ENCODE peak calls at places on chromosomes 5 and 9, in eight cellular contexts. One of them, this sample, is unnamed.

GRCh38 chr5:132684496-132684895 is 10.7 kb downstream of the IL4 start:
- DNase-seq in prostate gland: no peak
- DNase-seq in GM06990: no peak
- DNase-seq in GM12865: no peak
- DNase-seq in WERI-Rb-1: no peak
- DNase-seq in OCI-LY7: no peak
- DNase-seq in endothelial cell: no peak
- DNase-seq in hepatocyte: no peak
- DNase-seq in this sample: no peak

GRCh38 chr9:107180206-107180605 is 102.9 kb upstream of the RAD23B start:
- DNase-seq in WERI-Rb-1: peak; percentile 55
- DNase-seq in hepatocyte: no peak
- DNase-seq in OCI-LY7: no peak
- DNase-seq in GM12865: no peak
- DNase-seq in prostate gland: no peak
- DNase-seq in endothelial cell: no peak
- DNase-seq in GM06990: no peak
- DNase-seq in this sample: no peak

GRCh38 chr5:82405618-82406199 is 127.6 kb upstream of the RPS23 start:
- DNase-seq in GM06990: no peak
- DNase-seq in OCI-LY7: no peak
- DNase-seq in hepatocyte: no peak
- DNase-seq in WERI-Rb-1: no peak
- DNase-seq in endothelial cell: no peak
- DNase-seq in prostate gland: no peak
- DNase-seq in GM12865: no peak
- DNase-seq in this sample: no peak

GRCh38 chr9:131524578-131525315 is 6.3 kb downstream of the UCK1 start:
- DNase-seq in prostate gland: no peak
- DNase-seq in WERI-Rb-1: no peak
- DNase-seq in GM06990: no peak
- DNase-seq in endothelial cell: no peak
- DNase-seq in GM12865: no peak
- DNase-seq in OCI-LY7: no peak
- DNase-seq in hepatocyte: no peak
- DNase-seq in this sample: no peak

GRCh38 chr5:90477816-90478215 is 3.2 kb downstream of the POLR3G start:
- DNase-seq in prostate gland: no peak
- DNase-seq in endothelial cell: no peak
- DNase-seq in WERI-Rb-1: no peak
- DNase-seq in OCI-LY7: no peak
- DNase-seq in GM12865: no peak
- DNase-seq in hepatocyte: no peak
- DNase-seq in GM06990: no peak
- DNase-seq in this sample: no peak

GRCh38 chr5:168714046-168714445 is 134.9 kb upstream of the PANK3 start:
- DNase-seq in GM12865: peak; percentile 45
- DNase-seq in OCI-LY7: no peak
- DNase-seq in prostate gland: no peak
- DNase-seq in endothelial cell: no peak
- DNase-seq in hepatocyte: no peak
- DNase-seq in GM06990: no peak
- DNase-seq in WERI-Rb-1: no peak
- DNase-seq in this sample: no peak

GRCh38 chr5:107517185-107517868 is 153.4 kb downstream of the EFNA5 start:
- DNase-seq in endothelial cell: no peak
- DNase-seq in hepatocyte: no peak
- DNase-seq in GM12865: peak; percentile 55
- DNase-seq in WERI-Rb-1: no peak
- DNase-seq in OCI-LY7: peak; percentile 73
- DNase-seq in GM06990: peak; percentile 22
- DNase-seq in prostate gland: no peak
- DNase-seq in this sample: no peak

GRCh38 chr5:77138981-77139380 is 51.9 kb upstream of the ZBED3 start:
- DNase-seq in endothelial cell: no peak
- DNase-seq in GM12865: no peak
- DNase-seq in prostate gland: peak; percentile 76
- DNase-seq in hepatocyte: peak; percentile 21
- DNase-seq in WERI-Rb-1: no peak
- DNase-seq in GM06990: no peak
- DNase-seq in OCI-LY7: no peak
- DNase-seq in this sample: no peak

GRCh38 chr9:129665008-129665771 is at the start of gene PRRX2:
- DNase-seq in endothelial cell: peak; percentile 51
- DNase-seq in GM06990: no peak
- DNase-seq in prostate gland: no peak
- DNase-seq in GM12865: no peak
- DNase-seq in hepatocyte: peak; percentile 77
- DNase-seq in OCI-LY7: no peak
- DNase-seq in WERI-Rb-1: no peak
- DNase-seq in this sample: peak; percentile 33

GRCh38 chr5:28310696-28311095 is 1272.3 kb upstream of the CDH9 start:
- DNase-seq in GM12865: no peak
- DNase-seq in OCI-LY7: no peak
- DNase-seq in WERI-Rb-1: no peak
- DNase-seq in prostate gland: no peak
- DNase-seq in hepatocyte: no peak
- DNase-seq in endothelial cell: no peak
- DNase-seq in GM06990: no peak
- DNase-seq in this sample: no peak

GRCh38 chr9:95822583-95823431 is 52.7 kb upstream of the ERCC6L2 start:
- DNase-seq in hepatocyte: peak; percentile 54
- DNase-seq in WERI-Rb-1: no peak
- DNase-seq in GM06990: peak; percentile 80
- DNase-seq in OCI-LY7: no peak
- DNase-seq in endothelial cell: no peak
- DNase-seq in prostate gland: no peak
- DNase-seq in GM12865: peak; percentile 91
- DNase-seq in this sample: no peak

GRCh38 chr9:36935332-36935731 is 98.7 kb downstream of the PAX5 start:
- DNase-seq in GM12865: peak; percentile 65
- DNase-seq in GM06990: no peak
- DNase-seq in OCI-LY7: no peak
- DNase-seq in WERI-Rb-1: no peak
- DNase-seq in prostate gland: no peak
- DNase-seq in hepatocyte: no peak
- DNase-seq in endothelial cell: no peak
- DNase-seq in this sample: no peak

GRCh38 chr9:136786451-136786850 is 4.7 kb upstream of the TMEM141 start:
- DNase-seq in OCI-LY7: no peak
- DNase-seq in prostate gland: no peak
- DNase-seq in GM12865: no peak
- DNase-seq in hepatocyte: no peak
- DNase-seq in endothelial cell: no peak
- DNase-seq in GM06990: no peak
- DNase-seq in WERI-Rb-1: no peak
- DNase-seq in this sample: no peak

GRCh38 chr5:142012186-142012785 is 541 bp downstream of the GNPDA1 start:
- DNase-seq in GM12865: peak; percentile 45
- DNase-seq in endothelial cell: peak; percentile 45
- DNase-seq in prostate gland: no peak
- DNase-seq in OCI-LY7: peak; percentile 76
- DNase-seq in GM06990: no peak
- DNase-seq in WERI-Rb-1: peak; percentile 67
- DNase-seq in hepatocyte: peak; percentile 48
- DNase-seq in this sample: peak; percentile 51

GRCh38 chr5:153896701-153897100 is 142.0 kb downstream of the FAM114A2 start:
- DNase-seq in endothelial cell: no peak
- DNase-seq in prostate gland: no peak
- DNase-seq in GM06990: peak; percentile 62
- DNase-seq in OCI-LY7: peak; percentile 29
- DNase-seq in hepatocyte: no peak
- DNase-seq in GM12865: peak; percentile 82
- DNase-seq in WERI-Rb-1: no peak
- DNase-seq in this sample: no peak

GRCh38 chr9:95741631-95742030 is 133.9 kb upstream of the ERCC6L2 start:
- DNase-seq in WERI-Rb-1: no peak
- DNase-seq in GM06990: no peak
- DNase-seq in OCI-LY7: no peak
- DNase-seq in GM12865: no peak
- DNase-seq in endothelial cell: no peak
- DNase-seq in hepatocyte: no peak
- DNase-seq in prostate gland: no peak
- DNase-seq in this sample: no peak

GRCh38 chr5:138752951-138753793 is at the start of gene CTNNA1:
- DNase-seq in GM12865: peak; percentile 78
- DNase-seq in prostate gland: peak; percentile 79
- DNase-seq in OCI-LY7: peak; percentile 70
- DNase-seq in WERI-Rb-1: peak; percentile 74
- DNase-seq in GM06990: peak; percentile 72
- DNase-seq in endothelial cell: peak; percentile 78
- DNase-seq in hepatocyte: peak; percentile 92
- DNase-seq in this sample: peak; percentile 62

GRCh38 chr5:147387109-147387508 is 122.8 kb downstream of the DPYSL3 start:
- DNase-seq in prostate gland: no peak
- DNase-seq in hepatocyte: no peak
- DNase-seq in GM06990: no peak
- DNase-seq in WERI-Rb-1: no peak
- DNase-seq in GM12865: no peak
- DNase-seq in OCI-LY7: no peak
- DNase-seq in endothelial cell: no peak
- DNase-seq in this sample: no peak

GRCh38 chr5:142861011-142861410 is 90.8 kb downstream of the ARHGAP26 start:
- DNase-seq in GM06990: no peak
- DNase-seq in GM12865: no peak
- DNase-seq in OCI-LY7: no peak
- DNase-seq in hepatocyte: no peak
- DNase-seq in prostate gland: no peak
- DNase-seq in WERI-Rb-1: no peak
- DNase-seq in endothelial cell: no peak
- DNase-seq in this sample: no peak

GRCh38 chr5:16550316-16550952 is 66.4 kb downstream of the RETREG1 start:
- DNase-seq in WERI-Rb-1: peak; percentile 71
- DNase-seq in endothelial cell: peak; percentile 63
- DNase-seq in hepatocyte: peak; percentile 64
- DNase-seq in GM12865: peak; percentile 78
- DNase-seq in OCI-LY7: peak; percentile 70
- DNase-seq in GM06990: no peak
- DNase-seq in prostate gland: no peak
- DNase-seq in this sample: peak; percentile 18

DNA sequence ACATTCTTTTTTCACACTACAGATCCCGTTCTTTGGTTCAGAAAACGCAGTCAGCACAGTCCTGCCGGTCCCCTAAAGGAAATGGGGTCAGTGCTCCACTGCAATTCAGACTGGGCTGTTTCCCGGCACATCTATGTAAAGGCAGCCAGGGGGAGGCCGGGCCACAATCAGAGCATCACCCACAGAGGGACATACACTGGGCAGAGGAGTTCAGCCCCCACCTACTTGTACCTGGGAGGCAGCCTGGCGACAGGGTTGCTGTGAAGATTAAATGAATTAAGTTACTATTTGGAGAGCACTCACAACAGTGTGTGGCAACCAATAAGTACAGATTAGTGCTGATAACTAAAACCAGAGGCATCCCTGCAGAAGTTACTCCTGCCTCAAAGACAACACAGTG is 4.5 kb downstream of the PTPN3 start:
- DNase-seq in OCI-LY7: no peak
- DNase-seq in prostate gland: no peak
- DNase-seq in hepatocyte: no peak
- DNase-seq in GM12865: no peak
- DNase-seq in GM06990: no peak
- DNase-seq in WERI-Rb-1: no peak
- DNase-seq in endothelial cell: no peak
- DNase-seq in this sample: no peak
- TF ChIP-seq CTCF in OCI-LY7: no peak
- TF ChIP-seq CTCF in prostate gland: no peak
- TF ChIP-seq CTCF in hepatocyte: no peak
- TF ChIP-seq CTCF in GM12865: no peak
- TF ChIP-seq CTCF in GM06990: no peak
- TF ChIP-seq CTCF in WERI-Rb-1: no peak
- TF ChIP-seq CTCF in endothelial cell: no peak
- TF ChIP-seq CTCF in this sample: no peak

GRCh38 chr9:124392855-124393460 is 22.3 kb downstream of the PSMB7 start:
- DNase-seq in prostate gland: no peak
- DNase-seq in endothelial cell: no peak
- DNase-seq in OCI-LY7: peak; percentile 18
- DNase-seq in hepatocyte: no peak
- DNase-seq in GM06990: no peak
- DNase-seq in GM12865: no peak
- DNase-seq in WERI-Rb-1: peak; percentile 22
- DNase-seq in this sample: peak; percentile 26
- TF ChIP-seq CTCF in prostate gland: no peak
- TF ChIP-seq CTCF in endothelial cell: no peak
- TF ChIP-seq CTCF in OCI-LY7: peak; percentile 66
- TF ChIP-seq CTCF in hepatocyte: peak; percentile 39
- TF ChIP-seq CTCF in GM06990: peak; percentile 33
- TF ChIP-seq CTCF in GM12865: no peak
- TF ChIP-seq CTCF in WERI-Rb-1: peak; percentile 55
- TF ChIP-seq CTCF in this sample: peak; percentile 64

DNA sequence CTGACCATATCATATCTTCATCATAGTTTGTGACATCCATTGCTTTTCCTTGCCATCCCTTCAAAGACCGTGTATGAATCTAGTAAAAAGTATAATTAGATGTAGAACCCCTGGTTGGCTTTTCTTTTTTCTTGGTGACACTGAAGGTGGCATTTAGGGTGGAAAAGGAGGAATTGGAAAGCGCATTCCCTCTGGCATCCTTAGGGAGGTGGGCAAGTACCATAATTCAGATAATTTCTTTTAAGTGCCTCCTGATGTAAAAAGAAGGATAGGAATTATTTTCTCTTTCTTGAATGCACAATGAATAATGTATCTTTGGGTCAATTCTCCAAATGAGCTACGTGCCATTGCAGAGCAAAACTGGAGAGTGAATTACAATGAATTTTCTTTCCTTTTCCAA is 73.2 kb upstream of the SMARCA2 start:
- DNase-seq in prostate gland: no peak
- DNase-seq in WERI-Rb-1: no peak
- DNase-seq in hepatocyte: no peak
- DNase-seq in OCI-LY7: no peak
- DNase-seq in endothelial cell: no peak
- DNase-seq in GM12865: no peak
- DNase-seq in GM06990: no peak
- DNase-seq in this sample: no peak
- TF ChIP-seq CTCF in prostate gland: no peak
- TF ChIP-seq CTCF in WERI-Rb-1: peak; percentile 39
- TF ChIP-seq CTCF in hepatocyte: peak; percentile 20
- TF ChIP-seq CTCF in OCI-LY7: peak; percentile 21
- TF ChIP-seq CTCF in endothelial cell: no peak
- TF ChIP-seq CTCF in GM12865: peak; percentile 24
- TF ChIP-seq CTCF in GM06990: peak; percentile 25
- TF ChIP-seq CTCF in this sample: peak; percentile 22

DNA sequence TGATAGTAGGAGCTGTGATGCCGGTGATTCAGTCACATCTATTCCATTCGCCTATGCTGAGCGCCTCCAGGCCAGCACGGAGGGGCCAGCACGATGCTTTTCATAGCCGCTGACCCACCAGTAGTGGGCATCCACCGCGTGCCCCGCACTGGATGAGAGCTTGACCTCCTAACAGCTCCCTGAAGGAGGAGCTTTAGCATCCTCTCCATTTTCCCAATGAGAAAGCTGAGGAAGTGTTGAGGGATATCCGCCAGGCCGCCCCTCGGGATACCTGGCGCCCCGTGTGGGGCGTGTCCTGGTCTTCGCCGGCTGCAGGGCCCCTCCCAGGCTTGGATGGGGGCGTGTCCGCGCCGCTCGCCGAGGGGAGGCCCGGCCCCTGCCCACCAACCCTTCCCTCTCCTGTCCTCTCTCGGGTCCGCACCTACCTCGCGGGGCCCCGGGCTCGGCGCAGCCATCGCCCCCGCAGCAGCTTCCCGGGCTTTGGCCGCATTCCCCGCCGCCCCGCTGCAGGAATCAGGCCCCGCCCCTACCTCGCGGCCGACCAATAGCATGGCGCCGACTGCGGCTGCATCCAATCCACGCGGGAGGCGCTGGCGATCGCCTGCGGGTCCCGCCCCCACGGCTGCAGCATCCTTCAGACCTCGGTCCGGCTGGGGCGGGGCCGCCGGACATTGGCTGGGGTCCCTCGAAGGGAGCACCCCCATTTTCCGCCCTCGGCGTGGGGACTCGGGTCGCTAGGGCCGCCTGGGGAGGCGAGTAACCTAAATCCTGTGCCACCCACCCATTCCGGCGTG is at the start of gene PIP5KL1:
- DNase-seq in OCI-LY7: peak; percentile 84
- DNase-seq in GM12865: peak; percentile 85
- DNase-seq in endothelial cell: peak; percentile 88
- DNase-seq in prostate gland: peak; percentile 62
- DNase-seq in GM06990: peak; percentile 85
- DNase-seq in hepatocyte: peak; percentile 92
- DNase-seq in WERI-Rb-1: peak; percentile 91
- DNase-seq in this sample: peak; percentile 86
- TF ChIP-seq CTCF in OCI-LY7: no peak
- TF ChIP-seq CTCF in GM12865: no peak
- TF ChIP-seq CTCF in endothelial cell: no peak
- TF ChIP-seq CTCF in prostate gland: no peak
- TF ChIP-seq CTCF in GM06990: peak; percentile 7
- TF ChIP-seq CTCF in hepatocyte: peak; percentile 30
- TF ChIP-seq CTCF in WERI-Rb-1: peak; percentile 56
- TF ChIP-seq CTCF in this sample: peak; percentile 33

This sample was measured in neural crest cell.